ENCODE peak calls at places on chromosomes 11 and 22, in eight cellular contexts. U, Y, S, G, N, O, K and R are unnamed samples.
A peak's percentile ranks its signal among the peaks of the same experiment; 100 is the strongest.

GRCh38 chr11:69601346-69601975 is 39.5 kb upstream of the CCND1 start:
- DNase-seq in S (no peak), O (no peak), U (no peak), G (no peak), K (no peak), Y (no peak), N (no peak), R (no peak)

GRCh38 chr11:16784671-16785070 is 46.2 kb downstream of the C11orf58 start:
- DNase-seq in O (no peak), G (no peak), S (no peak), Y (no peak), N (no peak), K (no peak), U (no peak), R (no peak)

GRCh38 chr22:25452116-25452700 is 112.3 kb upstream of the GRK3 start:
- DNase-seq in U (no peak), K (no peak), Y (no peak), G (no peak), S (no peak), N (no peak), O (no peak), R (no peak)

GRCh38 chr11:26620282-26621045 is 48.4 kb upstream of the MUC15 start:
- DNase-seq in N (no peak), Y (no peak), U (no peak), G (no peak), S (no peak), O (no peak), K (no peak), R (no peak)

GRCh38 chr11:67255353-67255752 is 10.9 kb upstream of the GRK2 start:
- DNase-seq in S (no peak), K (no peak), U (no peak), G (no peak), N (no peak), O (no peak), Y (no peak), R (no peak)

GRCh38 chr11:72577271-72577681 is 96.9 kb downstream of the PDE2A start:
- DNase-seq in S (no peak), U (no peak), K (no peak), N (no peak), O (no peak), G (no peak), Y (no peak), R (no peak)

GRCh38 chr11:57498540-57498939 is 17.0 kb downstream of the SLC43A1 start:
- DNase-seq in N (no peak), O (no peak), K (no peak), Y (no peak), G (no peak), S (no peak), U (no peak), R (no peak)

GRCh38 chr22:46436595-46437163 is 100.7 kb downstream of the CELSR1 start:
- DNase-seq in K (no peak), S (no peak), U (no peak), G (no peak), O (no peak), N (no peak), Y (no peak), R (no peak)

GRCh38 chr11:77752518-77752917 is 68.0 kb downstream of the RSF1 start:
- DNase-seq in K (no peak), S (no peak), O (no peak), U (no peak), N (no peak), G (no peak), Y (peak; percentile 27), R (peak; percentile 40)

GRCh38 chr11:65891180-65892136 is 985 bp downstream of the CCDC85B start:
- DNase-seq in N (no peak), G (no peak), U (no peak), K (no peak), O (no peak), S (peak; percentile 75), Y (peak; percentile 49), R (peak; percentile 32)